ENCODE peak calls at places on chromosomes 5 and 9, in four cellular contexts. Z, Q, G and B are unnamed samples.

GRCh38 chr9:108552459-108553040 is 303.2 kb downstream of the ACTL7B start:
- DNase-seq in Z (peak; percentile 75), Q (no peak), G (no peak), B (no peak)

GRCh38 chr9:38338359-38339014 is 54.0 kb upstream of the ALDH1B1 start:
- DNase-seq in Z (no peak), Q (no peak), G (no peak), B (no peak)

GRCh38 chr5:168710706-168711105 is 131.5 kb upstream of the PANK3 start:
- DNase-seq in Z (no peak), Q (no peak), G (no peak), B (no peak)

GRCh38 chr9:125822160-125822559 is 75.0 kb downstream of the PBX3 start:
- DNase-seq in Z (no peak), Q (no peak), G (no peak), B (no peak)

GRCh38 chr9:30967484-30967883 is 1417.0 kb upstream of the ACO1 start:
- DNase-seq in Z (peak; percentile 19), Q (no peak), G (no peak), B (no peak)

GRCh38 chr5:72465601-72466563 is 41.3 kb downstream of the ZNF366 start:
- DNase-seq in Z (peak; percentile 90), Q (no peak), G (no peak), B (no peak)

GRCh38 chr5:138932171-138932810 is 57.2 kb upstream of the LRRTM2 start:
- DNase-seq in Z (no peak), Q (no peak), G (no peak), B (no peak)

GRCh38 chr9:37508135-37508833 is 22.5 kb downstream of the POLR1E start:
- DNase-seq in Z (no peak), Q (no peak), G (no peak), B (no peak)

GRCh38 chr5:123610209-123610608 is 98.2 kb downstream of the CSNK1G3 start:
- DNase-seq in Z (peak; percentile 15), Q (no peak), G (no peak), B (no peak)

GRCh38 chr5:10913846-10914245 is 152.8 kb upstream of the DAP start:
- DNase-seq in Z (peak; percentile 100), Q (peak; percentile 89), G (no peak), B (peak; percentile 66)

GRCh38 chr5:74035521-74035937 is 409.5 kb downstream of the ARHGEF28 start:
- DNase-seq in Z (peak; percentile 88), Q (no peak), G (peak; percentile 47), B (peak; percentile 32)

GRCh38 chr5:1295650-1296037 is 776 bp upstream of the TERT start:
- DNase-seq in Z (no peak), Q (no peak), G (no peak), B (no peak)

GRCh38 chr5:136781464-136781863 is 416.1 kb upstream of the TRPC7 start:
- DNase-seq in Z (peak; percentile 73), Q (no peak), G (no peak), B (no peak)

GRCh38 chr5:147310059-147310704 is 75.4 kb downstream of the STK32A start:
- DNase-seq in Z (peak; percentile 94), Q (peak; percentile 4), G (no peak), B (no peak)

GRCh38 chr5:40052812-40053211 is 626.9 kb upstream of the PTGER4 start:
- DNase-seq in Z (peak; percentile 54), Q (no peak), G (no peak), B (no peak)

GRCh38 chr5:1033178-1033577 is 24.6 kb downstream of the NKD2 start:
- DNase-seq in Z (no peak), Q (no peak), G (no peak), B (no peak)

GRCh38 chr9:122961139-122961538 is 20.3 kb downstream of the RABGAP1 start:
- DNase-seq in Z (no peak), Q (no peak), G (no peak), B (no peak)

GRCh38 chr5:95822408-95823240 is at the start of gene GLRX:
- DNase-seq in Z (peak; percentile 94), Q (peak; percentile 82), G (no peak), B (peak; percentile 56)

GRCh38 chr9:134317431-134318414 is 8.5 kb upstream of the RXRA start:
- DNase-seq in Z (no peak), Q (peak; percentile 42), G (no peak), B (no peak)

GRCh38 chr5:136249678-136250266 is 56.8 kb upstream of the SMIM32 start:
- DNase-seq in Z (peak; percentile 64), Q (peak; percentile 24), G (peak; percentile 3), B (peak; percentile 36)

GRCh38 chr5:53333160-53333559 is 147.3 kb upstream of the FST start:
- DNase-seq in Z (peak; percentile 39), Q (no peak), G (no peak), B (no peak)

GRCh38 chr5:92472981-92473566 is 1090.0 kb upstream of the ARRDC3 start:
- DNase-seq in Z (no peak), Q (no peak), G (no peak), B (no peak)

GRCh38 chr9:2341956-2342355 is 279.6 kb upstream of the VLDLR start:
- DNase-seq in Z (no peak), Q (no peak), G (no peak), B (no peak)

GRCh38 chr5:102106599-102106998 is 189.5 kb downstream of the SLCO4C1 start:
- DNase-seq in Z (no peak), Q (no peak), G (no peak), B (no peak)

GRCh38 chr9:103942171-103942570 is 151.9 kb upstream of the SMC2 start:
- DNase-seq in Z (no peak), Q (no peak), G (no peak), B (no peak)

GRCh38 chr5:178113841-178114324 is 551 bp downstream of the N4BP3 start:
- DNase-seq in Z (no peak), Q (no peak), G (no peak), B (no peak)

GRCh38 chr5:131671994-131672655 is 37.1 kb upstream of the RAPGEF6 start:
- DNase-seq in Z (no peak), Q (peak; percentile 11), G (no peak), B (peak; percentile 63)